ENCODE peak calls at places on chromosomes 7 and 10, in five cellular contexts. A is GM12878, H is heart right ventricle, P is upper lobe of left lung, Q is psoas muscle. S is an unnamed sample. For H3K27me3, the result is how much of the 10 kb centered on the place peaks cover.

GRCh38 chr10:114491419-114491818 is 87.1 kb upstream of the AFAP1L2 start:
- DNase-seq in Q (peak), A (no peak), H (no peak), P (no peak), S (no peak)

GRCh38 chr10:484441-484924 is 205.0 kb downstream of the DIP2C start:
- DNase-seq in H (no peak), Q (peak), P (no peak), A (no peak), S (peak)

GRCh38 chr7:91876391-91877133 is 3.9 kb downstream of the MTERF1 start:
- DNase-seq in P (no peak), A (no peak), H (no peak), Q (no peak), S (no peak)

GRCh38 chr7:142001163-142001874 is 5.6 kb downstream of the MGAM start:
- DNase-seq in A (no peak), P (no peak), H (no peak), Q (no peak), S (no peak)

GRCh38 chr10:127013251-127013656 is 108.0 kb downstream of the DOCK1 start:
- DNase-seq in Q (no peak), A (no peak), P (peak), H (peak), S (no peak)

GRCh38 chr7:103134866-103135554 is 13.9 kb downstream of the NAPEPLD start:
- DNase-seq in A (no peak), P (no peak), Q (no peak), H (no peak), S (no peak)

GRCh38 chr7:70872188-70872587 is 259.8 kb upstream of the GALNT17 start:
- DNase-seq in H (no peak), P (no peak), A (no peak), Q (no peak), S (no peak)

GRCh38 chr7:96928965-96929364 is 76.4 kb upstream of the DLX6 start:
- DNase-seq in Q (no peak), H (no peak), P (no peak), A (no peak), S (no peak)

GRCh38 chr7:151199196-151199874 is 11.0 kb downstream of the H2BK1 start:
- DNase-seq in H (no peak), P (no peak), Q (no peak), A (no peak), S (no peak)

GRCh38 chr10:21183025-21183424 is 285.9 kb upstream of the NEBL start:
- DNase-seq in P (no peak), Q (no peak), A (no peak), H (no peak), S (no peak)

GRCh38 chr10:43320226-43320625 is 51.2 kb upstream of the FXYD4 start:
- DNase-seq in P (no peak), A (no peak), H (no peak), Q (no peak), S (no peak)

GRCh38 chr7:121020652-121021051 is 32.1 kb downstream of the CPED1 start:
- DNase-seq in A (no peak), Q (no peak), P (no peak), H (no peak), S (no peak)

GRCh38 chr10:79202188-79203013 is 133.6 kb downstream of the ZMIZ1 start:
- DNase-seq in A (no peak), P (peak), Q (no peak), H (no peak), S (no peak)

GRCh38 chr7:69598487-69599148 is 343 bp downstream of the AUTS2 start:
- DNase-seq in Q (peak), P (no peak), A (no peak), H (peak), S (no peak)

GRCh38 chr7:151057038-151057736 is 510 bp downstream of the CDK5 start:
- DNase-seq in P (no peak), A (no peak), Q (no peak), H (no peak), S (no peak)

GRCh38 chr7:46848944-46849343 is 733.0 kb downstream of the TNS3 start:
- DNase-seq in P (no peak), A (no peak), Q (no peak), H (no peak), S (no peak)

GRCh38 chr7:77245015-77245755 is 45.6 kb upstream of the FGL2 start:
- DNase-seq in P (peak), A (no peak), H (no peak), Q (peak), S (peak)

GRCh38 chr7:81767883-81768282 is 2.0 kb downstream of the HGF start:
- DNase-seq in Q (peak), A (no peak), H (no peak), P (no peak), S (no peak)

GRCh38 chr7:40646717-40647116 is 511.9 kb downstream of the SUGCT start:
- DNase-seq in P (no peak), H (no peak), A (no peak), Q (no peak), S (no peak)

GRCh38 chr7:151696738-151697514 is 177.2 kb upstream of the RHEB start:
- DNase-seq in P (no peak), Q (no peak), H (peak), A (no peak), S (no peak)

GRCh38 chr10:117382831-117383230 is 7.6 kb upstream of the PDZD8 start:
- DNase-seq in A (no peak), H (no peak), P (no peak), Q (no peak), S (no peak)

GRCh38 chr10:63421591-63421990 is 44.2 kb downstream of the JMJD1C start:
- DNase-seq in H (no peak), Q (no peak), P (no peak), A (peak), S (no peak)

GRCh38 chr7:2433713-2434550 is 30.5 kb downstream of the CHST12 start:
- DNase-seq in H (no peak), P (peak), Q (no peak), A (no peak), S (no peak)

GRCh38 chr7:11458736-11459483 is 373.1 kb downstream of the THSD7A start:
- DNase-seq in A (no peak), H (no peak), Q (no peak), P (no peak), S (no peak)

GRCh38 chr7:4017081-4017480 is 665.0 kb upstream of the FOXK1 start:
- DNase-seq in A (no peak), H (no peak), P (no peak), Q (no peak), S (no peak)

GRCh38 chr7:93331706-93332105 is 99.5 kb downstream of the VPS50 start:
- DNase-seq in Q (no peak), A (no peak), H (no peak), P (no peak), S (no peak)

GRCh38 chr7:93332172-93332571 is 100.0 kb downstream of the VPS50 start:
- DNase-seq in P (no peak), H (no peak), A (no peak), Q (no peak), S (no peak)

DNA sequence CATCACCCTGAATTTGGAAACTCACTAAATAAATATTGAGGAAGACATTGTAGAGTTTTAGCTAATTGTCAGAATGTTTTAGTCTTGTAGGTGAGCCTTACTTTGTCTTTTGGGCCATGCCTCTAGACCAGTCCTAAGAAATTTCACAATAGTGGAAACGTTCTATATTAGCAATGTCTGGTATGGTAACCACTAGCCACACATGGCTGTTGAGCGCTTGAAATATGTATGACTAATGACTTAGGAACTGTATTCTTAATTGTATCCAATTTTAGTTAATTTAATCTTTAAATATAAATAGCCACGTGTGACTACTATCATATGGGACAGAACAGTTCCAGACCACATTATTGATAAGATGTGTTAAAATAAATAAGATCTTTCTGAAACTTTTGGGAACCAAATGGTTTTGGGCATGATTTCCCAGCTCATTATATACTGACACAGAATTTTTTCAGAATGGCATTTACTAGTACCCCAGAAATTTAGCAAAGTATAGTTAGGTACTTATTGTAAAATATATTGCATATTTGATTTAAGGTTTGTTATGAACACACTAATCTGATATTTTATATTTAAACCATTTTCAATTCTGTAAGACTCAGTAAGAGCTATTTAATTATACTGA is 95.0 kb downstream of the VPS50 start:
- DNase-seq in Q (no peak), H (no peak), P (no peak), A (no peak), S (no peak)
- H3K27ac ChIP-seq in Q (no peak), H (no peak), P (no peak), A (no peak), S (no peak)

GRCh38 chr7:51321961-51322515 is 5.4 kb upstream of the COBL start:
- DNase-seq in A (no peak), P (no peak), Q (no peak), H (no peak), S (no peak)
- H3K27me3 ChIP-seq in A (under half), P (under half), Q (under half), H (under half), S (under half)

DNA sequence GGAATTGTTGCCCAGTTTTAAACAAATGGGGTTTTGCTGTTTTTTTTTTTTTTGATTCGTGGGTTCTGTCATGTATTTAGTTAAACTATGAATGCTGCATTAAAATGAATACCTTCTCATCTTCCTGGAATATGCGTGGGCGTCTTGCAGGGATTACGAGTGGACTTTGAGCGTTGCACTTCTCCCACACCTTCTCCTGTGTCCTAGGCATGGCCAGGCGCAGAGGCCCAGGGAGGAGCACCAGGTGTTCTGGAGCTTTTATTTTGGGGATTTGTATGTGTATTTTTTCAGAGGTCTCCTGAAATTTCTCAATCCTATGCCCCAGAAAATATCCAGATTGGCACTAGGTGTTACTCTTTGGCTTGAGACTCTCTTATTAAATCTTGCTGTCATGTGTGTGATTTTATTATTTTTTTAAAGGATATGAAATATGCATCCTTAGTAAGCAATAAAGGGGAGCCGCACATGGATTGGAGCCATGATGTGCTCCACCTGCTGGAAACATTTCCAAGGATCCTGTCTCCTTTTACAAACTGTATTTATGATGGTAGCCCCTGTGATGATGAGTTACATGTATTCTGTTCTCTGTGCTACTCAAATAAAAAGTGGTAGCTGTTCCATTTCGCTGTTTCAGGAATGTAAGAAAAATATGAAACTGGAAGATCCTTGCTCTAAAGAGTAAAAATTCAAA is 482.2 kb upstream of the KLF6 start:
- DNase-seq in H (no peak), A (no peak), P (no peak), Q (no peak), S (no peak)
- TF ChIP-seq CTCF in H (peak), A (no peak), P (no peak), Q (peak), S (no peak)

GRCh38 chr7:27140108-27140842 is 3.2 kb downstream of the HOXA5 start:
- DNase-seq in A (no peak), Q (no peak), P (no peak), H (no peak), S (no peak)

GRCh38 chr7:27142562-27143021 is 889 bp downstream of the HOXA5 start:
- DNase-seq in P (no peak), H (no peak), A (no peak), Q (no peak), S (peak)

GRCh38 chr7:27143022-27143949 is at the start of gene HOXA5:
- DNase-seq in P (peak), Q (peak), A (no peak), H (no peak), S (peak)

GRCh38 chr7:27141138-27141537 is 2.3 kb downstream of the HOXA5 start:
- DNase-seq in A (no peak), Q (no peak), P (no peak), H (no peak), S (no peak)

DNA sequence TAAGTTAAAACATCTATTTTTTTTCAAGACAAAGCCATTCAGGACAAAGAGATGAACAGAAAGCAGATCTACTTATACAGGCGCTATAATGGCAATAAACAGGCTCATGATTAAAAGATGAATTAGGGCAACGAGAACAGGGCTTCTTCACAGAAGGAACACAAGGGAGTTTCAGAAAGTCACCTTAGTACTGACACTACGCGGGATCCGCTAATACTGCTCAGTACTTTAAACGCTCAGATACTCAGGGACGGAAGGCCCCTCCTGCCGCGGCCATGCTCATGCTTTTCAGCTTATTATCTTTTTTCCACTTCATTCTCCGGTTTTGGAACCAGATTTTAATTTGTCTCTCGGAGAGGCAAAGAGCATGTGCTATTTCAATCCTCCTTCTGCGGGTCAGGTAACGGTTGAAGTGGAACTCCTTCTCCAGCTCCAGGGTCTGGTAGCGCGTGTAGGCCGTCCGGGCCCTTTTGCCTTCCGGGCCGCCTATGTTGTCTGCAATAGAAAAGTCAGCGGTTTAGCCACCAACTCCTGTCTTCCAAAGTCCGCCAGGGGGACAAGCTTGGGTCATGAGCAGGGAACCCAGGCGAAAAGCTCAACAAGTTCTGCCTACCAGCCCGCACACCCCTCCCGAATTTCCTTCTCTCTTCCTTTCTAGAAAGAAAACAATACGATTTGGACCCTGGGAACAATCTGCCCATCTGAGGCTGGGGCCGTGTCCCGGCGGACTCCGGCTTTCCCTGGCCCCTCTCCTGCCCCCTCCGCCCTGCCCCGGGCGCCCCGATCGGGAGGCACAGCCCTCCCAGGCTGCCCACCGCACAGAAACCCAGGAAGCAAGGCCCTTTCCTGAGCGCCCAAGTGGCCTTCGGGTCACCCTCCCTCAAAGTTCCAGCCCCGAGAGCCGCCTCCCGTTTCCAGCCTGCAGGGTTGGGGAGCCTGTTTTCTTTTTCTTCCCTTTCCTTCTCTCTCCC is 1.6 kb downstream of the HOXA5 start:
- DNase-seq in P (no peak), Q (no peak), H (no peak), A (no peak), S (peak)
- H3K27ac ChIP-seq in P (peak), Q (peak), H (no peak), A (no peak), S (peak)

GRCh38 chr10:49617281-49618020 is 3.6 kb downstream of the CHAT start:
- DNase-seq in Q (no peak), A (no peak), H (no peak), P (no peak), S (no peak)
- H3K27me3 ChIP-seq in Q (under half), A (under half), H (half or more), P (under half), S (under half)

GRCh38 chr10:1581189-1581588 is 156.1 kb downstream of the ADARB2 start:
- DNase-seq in H (no peak), P (no peak), Q (no peak), A (no peak), S (no peak)
- TF ChIP-seq CTCF in H (no peak), P (no peak), Q (no peak), A (no peak), S (no peak)

GRCh38 chr7:99104631-99105030 is 39.3 kb downstream of the SMURF1 start:
- DNase-seq in Q (no peak), H (no peak), A (no peak), P (no peak), S (no peak)

GRCh38 chr7:99108615-99109014 is 35.3 kb downstream of the SMURF1 start:
- DNase-seq in P (no peak), A (no peak), H (no peak), Q (no peak), S (no peak)

GRCh38 chr7:99105756-99106155 is 38.2 kb downstream of the SMURF1 start:
- DNase-seq in P (no peak), Q (no peak), A (no peak), H (no peak), S (no peak)

GRCh38 chr7:99106411-99106810 is 37.5 kb downstream of the SMURF1 start:
- DNase-seq in P (no peak), A (no peak), H (no peak), Q (no peak), S (no peak)

GRCh38 chr7:99106869-99107268 is 37.0 kb downstream of the SMURF1 start:
- DNase-seq in A (no peak), H (no peak), P (no peak), Q (no peak), S (no peak)
- H3K27ac ChIP-seq in A (no peak), H (no peak), P (peak), Q (no peak), S (peak)

GRCh38 chr10:101140950-101141621 is 10.0 kb downstream of the TLX1 start:
- DNase-seq in P (no peak), A (no peak), H (no peak), Q (no peak), S (no peak)
- H3K27me3 ChIP-seq in P (under half), A (under half), H (half or more), Q (under half), S (under half)

DNA sequence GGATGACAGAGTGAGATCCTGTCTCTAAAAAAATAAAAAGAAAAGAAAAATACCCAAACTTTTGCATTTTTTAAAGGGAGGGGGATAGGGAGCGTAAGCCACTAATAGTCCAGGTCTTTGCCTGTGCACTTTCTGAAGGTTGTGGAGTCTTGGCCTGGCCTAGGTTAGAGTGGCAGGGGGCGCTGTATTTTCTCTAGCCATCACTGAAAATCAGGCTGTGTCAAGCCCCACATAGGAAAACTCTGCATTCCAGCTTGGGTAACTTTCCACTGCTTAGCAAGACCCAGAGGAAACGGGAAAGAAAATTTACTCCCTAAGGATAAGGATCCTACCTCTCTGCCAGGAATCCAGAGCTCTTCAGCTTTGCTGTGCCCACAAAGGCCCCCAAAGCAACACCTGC is 10.5 kb upstream of the PAX4 start:
- DNase-seq in H (no peak), A (no peak), Q (no peak), P (no peak), S (no peak)
- TF ChIP-seq CTCF in H (no peak), A (peak), Q (no peak), P (no peak), S (no peak)

GRCh38 chr7:140060788-140061606 is 1.8 kb downstream of the PARP12 start:
- DNase-seq in A (no peak), Q (no peak), P (peak), H (peak), S (no peak)

GRCh38 chr7:140060243-140060630 is 2.5 kb downstream of the PARP12 start:
- DNase-seq in A (no peak), H (no peak), Q (no peak), P (no peak), S (no peak)

GRCh38 chr7:140061607-140061930 is 1.2 kb downstream of the PARP12 start:
- DNase-seq in A (no peak), P (no peak), Q (no peak), H (no peak), S (no peak)

GRCh38 chr7:140062528-140063299 is at the start of gene PARP12:
- DNase-seq in H (peak), Q (peak), P (peak), A (peak), S (peak)

GRCh38 chr7:140062118-140062527 is 628 bp downstream of the PARP12 start:
- DNase-seq in A (no peak), Q (peak), H (peak), P (peak), S (no peak)
- H3K27ac ChIP-seq in A (no peak), Q (peak), H (peak), P (peak), S (peak)

S was measured in tibial artery.